ENCODE peak calls at places on chromosomes 2 and 18, in five cellular contexts. One of them, this sample, is unnamed.

GRCh38 chr2:98598781-98599428 is 9.4 kb downstream of the COA5 start:
- DNase-seq in endodermal cell: no peak
- DNase-seq in hepatocyte: no peak
- DNase-seq in AG10803: peak
- DNase-seq in IMR-90: peak
- DNase-seq in this sample: no peak

GRCh38 chr2:188181439-188181838 is 110.2 kb upstream of the GULP1 start:
- DNase-seq in endodermal cell: peak
- DNase-seq in hepatocyte: no peak
- DNase-seq in AG10803: no peak
- DNase-seq in IMR-90: no peak
- DNase-seq in this sample: no peak

GRCh38 chr2:120586507-120587283 is 149.0 kb upstream of the GLI2 start:
- DNase-seq in endodermal cell: peak
- DNase-seq in hepatocyte: no peak
- DNase-seq in AG10803: no peak
- DNase-seq in IMR-90: no peak
- DNase-seq in this sample: peak

GRCh38 chr2:25009954-25010353 is 31.9 kb upstream of the EFR3B start:
- DNase-seq in endodermal cell: no peak
- DNase-seq in hepatocyte: no peak
- DNase-seq in AG10803: no peak
- DNase-seq in IMR-90: no peak
- DNase-seq in this sample: no peak

GRCh38 chr2:10981461-10981860 is 69.7 kb downstream of the KCNF1 start:
- DNase-seq in endodermal cell: no peak
- DNase-seq in hepatocyte: no peak
- DNase-seq in AG10803: no peak
- DNase-seq in IMR-90: no peak
- DNase-seq in this sample: no peak

GRCh38 chr2:20224191-20224715 is 677 bp downstream of the SDC1 start:
- DNase-seq in endodermal cell: no peak
- DNase-seq in hepatocyte: peak
- DNase-seq in AG10803: no peak
- DNase-seq in IMR-90: no peak
- DNase-seq in this sample: peak

GRCh38 chr2:126902859-126903258 is 4.2 kb downstream of the TEX51 start:
- DNase-seq in endodermal cell: no peak
- DNase-seq in hepatocyte: no peak
- DNase-seq in AG10803: no peak
- DNase-seq in IMR-90: no peak
- DNase-seq in this sample: peak

GRCh38 chr2:18750662-18751554 is 161.5 kb upstream of the NT5C1B start:
- DNase-seq in endodermal cell: no peak
- DNase-seq in hepatocyte: no peak
- DNase-seq in AG10803: peak
- DNase-seq in IMR-90: peak
- DNase-seq in this sample: no peak

GRCh38 chr18:58766164-58766563 is 94.9 kb downstream of the MALT1 start:
- DNase-seq in endodermal cell: peak
- DNase-seq in hepatocyte: no peak
- DNase-seq in AG10803: no peak
- DNase-seq in IMR-90: no peak
- DNase-seq in this sample: no peak

GRCh38 chr18:48330016-48330991 is 78.9 kb downstream of the ZBTB7C start:
- DNase-seq in endodermal cell: no peak
- DNase-seq in hepatocyte: peak
- DNase-seq in AG10803: peak
- DNase-seq in IMR-90: peak
- DNase-seq in this sample: no peak

GRCh38 chr18:57267368-57267767 is 85.0 kb upstream of the ST8SIA3 start:
- DNase-seq in endodermal cell: peak
- DNase-seq in hepatocyte: no peak
- DNase-seq in AG10803: no peak
- DNase-seq in IMR-90: no peak
- DNase-seq in this sample: no peak

GRCh38 chr2:145484443-145485086 is 964.6 kb upstream of the ZEB2 start:
- DNase-seq in endodermal cell: no peak
- DNase-seq in hepatocyte: peak
- DNase-seq in AG10803: peak
- DNase-seq in IMR-90: peak
- DNase-seq in this sample: no peak

GRCh38 chr2:100278501-100278900 is 43.8 kb downstream of the LONRF2 start:
- DNase-seq in endodermal cell: no peak
- DNase-seq in hepatocyte: no peak
- DNase-seq in AG10803: no peak
- DNase-seq in IMR-90: no peak
- DNase-seq in this sample: no peak

GRCh38 chr18:5197461-5197860 is 404 bp upstream of the AKAIN1 start:
- DNase-seq in endodermal cell: peak
- DNase-seq in hepatocyte: no peak
- DNase-seq in AG10803: no peak
- DNase-seq in IMR-90: no peak
- DNase-seq in this sample: no peak

GRCh38 chr18:59624384-59624760 is 72.9 kb downstream of the CCBE1 start:
- DNase-seq in endodermal cell: no peak
- DNase-seq in hepatocyte: no peak
- DNase-seq in AG10803: peak
- DNase-seq in IMR-90: no peak
- DNase-seq in this sample: no peak

GRCh38 chr18:49520661-49521145 is 33.7 kb upstream of the C18orf32 start:
- DNase-seq in endodermal cell: no peak
- DNase-seq in hepatocyte: no peak
- DNase-seq in AG10803: peak
- DNase-seq in IMR-90: peak
- DNase-seq in this sample: no peak

GRCh38 chr2:9154061-9154460 is 52.6 kb upstream of the ASAP2 start:
- DNase-seq in endodermal cell: no peak
- DNase-seq in hepatocyte: no peak
- DNase-seq in AG10803: no peak
- DNase-seq in IMR-90: no peak
- DNase-seq in this sample: no peak

GRCh38 chr2:151437630-151438029 is 27.9 kb downstream of the RIF1 start:
- DNase-seq in endodermal cell: no peak
- DNase-seq in hepatocyte: peak
- DNase-seq in AG10803: peak
- DNase-seq in IMR-90: peak
- DNase-seq in this sample: no peak

GRCh38 chr2:234286118-234286598 is 210.7 kb downstream of the ARL4C start:
- DNase-seq in endodermal cell: no peak
- DNase-seq in hepatocyte: no peak
- DNase-seq in AG10803: no peak
- DNase-seq in IMR-90: peak
- DNase-seq in this sample: peak

GRCh38 chr2:63192169-63192888 is 141.7 kb downstream of the OTX1 start:
- DNase-seq in endodermal cell: no peak
- DNase-seq in hepatocyte: peak
- DNase-seq in AG10803: no peak
- DNase-seq in IMR-90: no peak
- DNase-seq in this sample: no peak

GRCh38 chr2:236166781-236167296 is 1.3 kb downstream of the GBX2 start:
- DNase-seq in endodermal cell: peak
- DNase-seq in hepatocyte: no peak
- DNase-seq in AG10803: no peak
- DNase-seq in IMR-90: no peak
- DNase-seq in this sample: no peak
- H3K4me3 ChIP-seq in endodermal cell: peak
- H3K4me3 ChIP-seq in hepatocyte: no peak
- H3K4me3 ChIP-seq in AG10803: peak
- H3K4me3 ChIP-seq in IMR-90: peak
- H3K4me3 ChIP-seq in this sample: peak

GRCh38 chr2:224807153-224807964 is 91.2 kb upstream of the CCDC195 start:
- DNase-seq in endodermal cell: no peak
- DNase-seq in hepatocyte: no peak
- DNase-seq in AG10803: no peak
- DNase-seq in IMR-90: no peak
- DNase-seq in this sample: no peak
- TF ChIP-seq CTCF in endodermal cell: peak
- TF ChIP-seq CTCF in hepatocyte: no peak
- TF ChIP-seq CTCF in AG10803: no peak
- TF ChIP-seq CTCF in IMR-90: no peak
- TF ChIP-seq CTCF in this sample: no peak

GRCh38 chr18:42298744-42299685 is 344.0 kb downstream of the PIK3C3 start:
- DNase-seq in endodermal cell: peak
- DNase-seq in hepatocyte: peak
- DNase-seq in AG10803: peak
- DNase-seq in IMR-90: peak
- DNase-seq in this sample: peak
- H3K4me3 ChIP-seq in endodermal cell: no peak
- H3K4me3 ChIP-seq in hepatocyte: no peak
- H3K4me3 ChIP-seq in AG10803: peak
- H3K4me3 ChIP-seq in IMR-90: no peak
- H3K4me3 ChIP-seq in this sample: no peak

GRCh38 chr18:76824136-76824676 is 1.8 kb downstream of the ZNF236 start:
- DNase-seq in endodermal cell: no peak
- DNase-seq in hepatocyte: no peak
- DNase-seq in AG10803: no peak
- DNase-seq in IMR-90: no peak
- DNase-seq in this sample: no peak

GRCh38 chr18:76823166-76823539 is 796 bp downstream of the ZNF236 start:
- DNase-seq in endodermal cell: peak
- DNase-seq in hepatocyte: no peak
- DNase-seq in AG10803: no peak
- DNase-seq in IMR-90: no peak
- DNase-seq in this sample: peak

GRCh38 chr18:76824754-76825153 is 2.4 kb downstream of the ZNF236 start:
- DNase-seq in endodermal cell: no peak
- DNase-seq in hepatocyte: no peak
- DNase-seq in AG10803: no peak
- DNase-seq in IMR-90: no peak
- DNase-seq in this sample: no peak

GRCh38 chr18:76822510-76823165 is at the start of gene ZNF236:
- DNase-seq in endodermal cell: peak
- DNase-seq in hepatocyte: peak
- DNase-seq in AG10803: peak
- DNase-seq in IMR-90: peak
- DNase-seq in this sample: peak

GRCh38 chr18:76823574-76823973 is 1.2 kb downstream of the ZNF236 start:
- DNase-seq in endodermal cell: peak
- DNase-seq in hepatocyte: peak
- DNase-seq in AG10803: no peak
- DNase-seq in IMR-90: peak
- DNase-seq in this sample: peak
- TF ChIP-seq CTCF in endodermal cell: peak
- TF ChIP-seq CTCF in hepatocyte: peak
- TF ChIP-seq CTCF in AG10803: peak
- TF ChIP-seq CTCF in IMR-90: peak
- TF ChIP-seq CTCF in this sample: no peak

GRCh38 chr18:11729556-11729955 is 40.5 kb downstream of the GNAL start:
- DNase-seq in endodermal cell: no peak
- DNase-seq in hepatocyte: no peak
- DNase-seq in AG10803: no peak
- DNase-seq in IMR-90: no peak
- DNase-seq in this sample: no peak
- H3K4me3 ChIP-seq in endodermal cell: no peak
- H3K4me3 ChIP-seq in hepatocyte: no peak
- H3K4me3 ChIP-seq in AG10803: no peak
- H3K4me3 ChIP-seq in IMR-90: no peak
- H3K4me3 ChIP-seq in this sample: no peak

GRCh38 chr2:149597050-149598013 is 9.8 kb upstream of the MMADHC start:
- DNase-seq in endodermal cell: peak
- DNase-seq in hepatocyte: peak
- DNase-seq in AG10803: peak
- DNase-seq in IMR-90: peak
- DNase-seq in this sample: no peak
- TF ChIP-seq CTCF in endodermal cell: peak
- TF ChIP-seq CTCF in hepatocyte: peak
- TF ChIP-seq CTCF in AG10803: peak
- TF ChIP-seq CTCF in IMR-90: peak
- TF ChIP-seq CTCF in this sample: peak